ENCODE peak calls at places on chromosomes 11 and 22, in eight cellular contexts. B, O, W, D, V, Y, M and F are unnamed samples.

GRCh38 chr11:132838621-132839020 is 693.7 kb downstream of the OPCML start:
- DNase-seq in B (no peak), O (no peak), W (no peak), D (no peak), V (no peak), Y (no peak), M (no peak), F (no peak)

GRCh38 chr11:11263238-11264030 is 89.6 kb downstream of the CSNK2A3 start:
- DNase-seq in B (no peak), O (no peak), W (no peak), D (no peak), V (no peak), Y (no peak), M (no peak), F (no peak)

GRCh38 chr11:127059286-127060200 is 59.0 kb upstream of the KIRREL3 start:
- DNase-seq in B (no peak), O (no peak), W (no peak), D (no peak), V (no peak), Y (no peak), M (no peak), F (no peak)

GRCh38 chr22:27139935-27140493 is 482.6 kb downstream of the MIAT start:
- DNase-seq in B (no peak), O (no peak), W (no peak), D (peak; percentile 68), V (no peak), Y (no peak), M (no peak), F (no peak)

GRCh38 chr11:68354181-68354872 is 41.9 kb downstream of the LRP5 start:
- DNase-seq in B (peak; percentile 87), O (no peak), W (no peak), D (peak; percentile 44), V (peak; percentile 90), Y (peak; percentile 73), M (peak; percentile 91), F (no peak)

GRCh38 chr11:59754494-59754858 is 700 bp upstream of the STX3 start:
- DNase-seq in B (peak; percentile 19), O (peak; percentile 59), W (no peak), D (no peak), V (peak; percentile 45), Y (no peak), M (no peak), F (no peak)

GRCh38 chr11:74388678-74389327 is 9.4 kb downstream of the PGM2L1 start:
- DNase-seq in B (no peak), O (peak; percentile 63), W (peak; percentile 66), D (peak; percentile 70), V (no peak), Y (peak; percentile 68), M (peak; percentile 63), F (peak; percentile 71)

GRCh38 chr22:28171135-28171534 is 252.1 kb upstream of the PITPNB start:
- DNase-seq in B (no peak), O (no peak), W (no peak), D (no peak), V (no peak), Y (no peak), M (no peak), F (no peak)

GRCh38 chr11:59221438-59221837 is 8.7 kb upstream of the MPEG1 start:
- DNase-seq in B (no peak), O (peak; percentile 30), W (no peak), D (no peak), V (no peak), Y (no peak), M (no peak), F (no peak)

GRCh38 chr11:84541711-84542340 is 1085.3 kb downstream of the DLG2 start:
- DNase-seq in B (no peak), O (peak; percentile 13), W (no peak), D (no peak), V (no peak), Y (no peak), M (no peak), F (no peak)

GRCh38 chr22:45631140-45631539 is 40.5 kb upstream of the ATXN10 start:
- DNase-seq in B (no peak), O (no peak), W (no peak), D (no peak), V (no peak), Y (no peak), M (no peak), F (no peak)

GRCh38 chr22:23180301-23180892 is at the start of gene BCR:
- DNase-seq in B (peak; percentile 83), O (peak; percentile 77), W (peak; percentile 68), D (peak; percentile 69), V (peak; percentile 84), Y (peak; percentile 83), M (peak; percentile 78), F (peak; percentile 58)

GRCh38 chr22:32562916-32563315 is 88.3 kb downstream of the FBXO7 start:
- DNase-seq in B (no peak), O (no peak), W (no peak), D (no peak), V (no peak), Y (no peak), M (no peak), F (no peak)

GRCh38 chr11:130600139-130600538 is 151.7 kb downstream of the ADAMTS15 start:
- DNase-seq in B (no peak), O (no peak), W (no peak), D (no peak), V (no peak), Y (no peak), M (no peak), F (no peak)

GRCh38 chr11:121767433-121767832 is 314.7 kb upstream of the SORL1-AS1 start:
- DNase-seq in B (no peak), O (no peak), W (no peak), D (no peak), V (no peak), Y (no peak), M (no peak), F (no peak)
- H3K4me3 ChIP-seq in B (no peak overlapping the region), O (no peak overlapping the region), W (no peak overlapping the region), D (no peak overlapping the region), V (no peak overlapping the region), Y (no peak overlapping the region), M (no peak overlapping the region), F (no peak overlapping the region)

GRCh38 chr11:62139526-62140301 is 15.9 kb downstream of the INCENP start:
- DNase-seq in B (no peak), O (no peak), W (no peak), D (no peak), V (no peak), Y (no peak), M (no peak), F (no peak)
- H3K36me3 ChIP-seq in B (peaks cover 38% of the 10 kb centered on the region), O (peaks cover 100% of the 10 kb centered on the region), W (no peaks in the 10 kb centered on the region), D (peaks cover 30% of the 10 kb centered on the region), V (peaks cover 10% of the 10 kb centered on the region), Y (peaks cover 2% of the 10 kb centered on the region), M (peaks cover 67% of the 10 kb centered on the region), F (peaks cover 40% of the 10 kb centered on the region)

DNA sequence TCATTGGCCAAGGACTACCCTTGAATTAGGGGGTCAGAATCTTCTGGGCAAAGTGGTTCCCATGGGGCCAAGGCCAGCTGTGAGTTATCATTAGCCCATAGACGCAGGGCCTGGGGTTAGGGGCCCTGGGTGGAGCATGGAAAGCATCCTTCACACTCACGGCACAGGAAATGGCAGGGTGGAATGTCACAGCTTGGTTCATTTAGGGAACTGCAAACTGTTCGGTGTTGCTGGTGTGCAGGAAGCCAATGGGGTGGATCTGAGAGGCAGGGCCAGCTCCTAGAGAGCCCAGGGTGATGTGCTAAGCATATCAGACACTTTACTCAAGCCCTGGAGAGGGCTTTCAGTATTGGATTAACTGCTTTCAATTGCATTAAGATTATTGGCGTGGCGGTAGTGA is 42.9 kb downstream of the TECTA start:
- DNase-seq in B (no peak), O (no peak), W (no peak), D (no peak), V (no peak), Y (no peak), M (no peak), F (no peak)
- H3K9me3 ChIP-seq in B (no peaks in the 10 kb centered on the region), O (no peaks in the 10 kb centered on the region), W (no peaks in the 10 kb centered on the region), D (no peaks in the 10 kb centered on the region), V (no peaks in the 10 kb centered on the region), Y (no peaks in the 10 kb centered on the region), M (no peaks in the 10 kb centered on the region), F (no peaks in the 10 kb centered on the region)

DNA sequence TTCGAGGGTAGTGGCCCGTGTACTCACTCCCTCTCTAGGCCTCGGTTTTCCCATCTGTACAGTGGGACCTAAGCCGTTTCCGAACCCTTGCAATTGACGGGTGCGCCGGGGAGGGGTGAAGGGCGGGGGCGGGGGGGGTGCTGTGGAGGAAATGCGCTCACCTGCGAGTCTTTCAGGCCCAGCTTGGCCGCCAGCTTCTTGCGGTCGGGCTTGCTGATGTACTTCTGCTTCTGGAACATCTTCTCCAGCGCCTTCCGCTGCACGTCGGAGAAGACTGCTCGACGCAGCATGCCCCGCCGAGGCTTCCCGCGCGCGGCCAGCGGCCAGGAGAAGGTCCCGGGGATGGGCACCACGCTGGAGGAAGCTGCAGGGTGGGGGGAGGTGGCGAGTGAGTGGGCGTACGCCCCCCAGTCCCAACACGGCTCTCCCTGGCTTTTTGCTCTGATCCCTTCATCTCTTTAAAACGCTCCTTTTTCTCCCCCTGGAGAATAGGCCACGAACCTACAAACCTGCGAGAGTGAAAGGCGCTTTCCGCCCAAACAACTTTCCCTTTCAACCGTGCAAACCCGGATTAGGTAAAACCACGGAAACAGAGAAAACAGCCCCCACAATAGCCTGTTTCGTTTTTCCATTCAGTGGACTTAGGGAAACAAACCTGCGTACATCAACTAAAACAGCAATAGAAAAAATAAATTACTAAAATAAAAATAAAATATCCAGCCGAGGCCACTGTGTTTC is 3.2 kb downstream of the DBX1 start:
- DNase-seq in B (no peak), O (no peak), W (peak; percentile 53), D (no peak), V (no peak), Y (no peak), M (no peak), F (no peak)
- H3K4me3 ChIP-seq in B (peak overlapping the region; percentile 52), O (no peak overlapping the region), W (peak overlapping the region; percentile 58), D (no peak overlapping the region), V (no peak overlapping the region), Y (no peak overlapping the region), M (peak overlapping the region; percentile 20), F (peak overlapping the region; percentile 47)

GRCh38 chr11:71917646-71918045 is 10.7 kb downstream of the XNDC1N start:
- DNase-seq in B (no peak), O (no peak), W (no peak), D (no peak), V (no peak), Y (no peak), M (no peak), F (no peak)

GRCh38 chr11:71914127-71914526 is 14.3 kb downstream of the XNDC1N start:
- DNase-seq in B (no peak), O (no peak), W (no peak), D (no peak), V (no peak), Y (no peak), M (no peak), F (no peak)

GRCh38 chr11:71913716-71914115 is 14.7 kb downstream of the XNDC1N start:
- DNase-seq in B (no peak), O (no peak), W (no peak), D (no peak), V (no peak), Y (no peak), M (no peak), F (no peak)

DNA sequence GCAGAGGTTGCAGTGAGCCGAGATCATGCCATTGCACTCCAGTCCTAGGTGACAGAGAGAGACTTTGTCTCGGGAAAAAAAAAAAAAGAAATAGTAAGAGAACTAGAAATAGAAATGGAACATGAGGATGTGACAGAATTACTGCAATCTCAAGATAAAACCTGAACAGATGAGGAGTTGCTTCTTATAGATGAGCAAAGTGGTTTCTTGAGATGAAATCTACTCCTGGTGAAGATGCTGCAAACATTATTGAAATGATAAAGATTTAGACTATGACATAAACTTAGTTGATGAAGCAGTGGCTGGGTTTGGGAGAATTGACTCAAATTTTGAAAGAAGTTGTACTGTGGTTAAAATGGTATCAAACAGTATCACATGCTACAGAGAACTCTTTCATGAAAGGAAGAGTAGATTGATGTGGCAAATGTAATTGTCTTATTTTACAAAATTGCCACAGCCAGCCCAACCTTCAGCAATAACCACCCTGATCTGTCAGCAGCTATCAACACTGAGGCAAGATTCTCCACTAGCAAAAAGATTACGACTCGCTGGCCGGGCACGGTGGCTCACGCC is 13.7 kb downstream of the XNDC1N start:
- DNase-seq in B (no peak), O (no peak), W (no peak), D (no peak), V (no peak), Y (no peak), M (no peak), F (no peak)
- H3K36me3 ChIP-seq in B (peaks cover 67% of the 10 kb centered on the region), O (peaks cover 48% of the 10 kb centered on the region), W (peaks cover 6% of the 10 kb centered on the region), D (peaks cover 5% of the 10 kb centered on the region), V (no peaks in the 10 kb centered on the region), Y (no peaks in the 10 kb centered on the region), M (peaks cover 72% of the 10 kb centered on the region), F (peaks cover 49% of the 10 kb centered on the region)